ENCODE peak calls at places on chromosomes 13 and 19, in ten cellular contexts. One of them, this sample, is unnamed.

GRCh38 chr13:71525004-71525403 is 342.0 kb downstream of the DACH1 start:
- DNase-seq in ovary: no peak
- DNase-seq in body of pancreas: no peak
- DNase-seq in A549: no peak
- DNase-seq in IMR-90: no peak
- DNase-seq in stomach: no peak
- DNase-seq in prostate gland: no peak
- DNase-seq in tibial nerve: no peak
- DNase-seq in HCT116: no peak
- DNase-seq in spleen: no peak
- DNase-seq in this sample: no peak

GRCh38 chr13:45055902-45056648 is 64.2 kb upstream of the GTF2F2 start:
- DNase-seq in A549: no peak
- DNase-seq in spleen: no peak
- DNase-seq in HCT116: peak; percentile 42
- DNase-seq in ovary: peak; percentile 31
- DNase-seq in body of pancreas: no peak
- DNase-seq in stomach: no peak
- DNase-seq in prostate gland: no peak
- DNase-seq in tibial nerve: no peak
- DNase-seq in IMR-90: peak; percentile 56
- DNase-seq in this sample: peak; percentile 40

GRCh38 chr19:41807176-41807575 is 10.8 kb downstream of the CEACAM3 start:
- DNase-seq in HCT116: no peak
- DNase-seq in tibial nerve: no peak
- DNase-seq in body of pancreas: no peak
- DNase-seq in ovary: no peak
- DNase-seq in stomach: no peak
- DNase-seq in spleen: no peak
- DNase-seq in prostate gland: no peak
- DNase-seq in A549: no peak
- DNase-seq in IMR-90: no peak
- DNase-seq in this sample: no peak

GRCh38 chr19:3494559-3494958 is 5.9 kb downstream of the DOHH start:
- DNase-seq in stomach: peak; percentile 52
- DNase-seq in spleen: no peak
- DNase-seq in prostate gland: no peak
- DNase-seq in body of pancreas: no peak
- DNase-seq in HCT116: no peak
- DNase-seq in A549: no peak
- DNase-seq in IMR-90: no peak
- DNase-seq in tibial nerve: no peak
- DNase-seq in ovary: no peak
- DNase-seq in this sample: no peak

GRCh38 chr19:46574533-46574932 is 26.6 kb upstream of the CALM3 start:
- DNase-seq in stomach: no peak
- DNase-seq in spleen: no peak
- DNase-seq in HCT116: no peak
- DNase-seq in ovary: no peak
- DNase-seq in prostate gland: no peak
- DNase-seq in IMR-90: no peak
- DNase-seq in A549: no peak
- DNase-seq in body of pancreas: no peak
- DNase-seq in tibial nerve: no peak
- DNase-seq in this sample: no peak

GRCh38 chr19:13507053-13507611 is 853 bp upstream of the CACNA1A start:
- DNase-seq in ovary: no peak
- DNase-seq in HCT116: no peak
- DNase-seq in tibial nerve: no peak
- DNase-seq in A549: no peak
- DNase-seq in spleen: no peak
- DNase-seq in stomach: no peak
- DNase-seq in prostate gland: no peak
- DNase-seq in IMR-90: peak; percentile 56
- DNase-seq in body of pancreas: no peak
- DNase-seq in this sample: no peak

GRCh38 chr19:17183858-17184271 is 31.3 kb upstream of the USE1 start:
- DNase-seq in body of pancreas: no peak
- DNase-seq in ovary: no peak
- DNase-seq in spleen: no peak
- DNase-seq in tibial nerve: no peak
- DNase-seq in IMR-90: no peak
- DNase-seq in HCT116: no peak
- DNase-seq in prostate gland: no peak
- DNase-seq in stomach: no peak
- DNase-seq in A549: no peak
- DNase-seq in this sample: no peak

GRCh38 chr13:39612023-39612637 is 9.1 kb upstream of the LHFPL6 start:
- DNase-seq in A549: peak; percentile 55
- DNase-seq in prostate gland: peak; percentile 81
- DNase-seq in tibial nerve: peak; percentile 65
- DNase-seq in spleen: no peak
- DNase-seq in HCT116: peak; percentile 46
- DNase-seq in stomach: peak; percentile 71
- DNase-seq in ovary: peak; percentile 83
- DNase-seq in body of pancreas: peak; percentile 83
- DNase-seq in IMR-90: peak; percentile 78
- DNase-seq in this sample: peak; percentile 89

GRCh38 chr19:54062643-54063042 is 1.1 kb downstream of the VSTM1 start:
- DNase-seq in HCT116: no peak
- DNase-seq in body of pancreas: no peak
- DNase-seq in ovary: no peak
- DNase-seq in stomach: no peak
- DNase-seq in prostate gland: no peak
- DNase-seq in spleen: peak; percentile 91
- DNase-seq in tibial nerve: no peak
- DNase-seq in IMR-90: no peak
- DNase-seq in A549: no peak
- DNase-seq in this sample: no peak

GRCh38 chr13:110920038-110920437 is 5.2 kb upstream of the ANKRD10 start:
- DNase-seq in spleen: no peak
- DNase-seq in tibial nerve: no peak
- DNase-seq in body of pancreas: peak; percentile 61
- DNase-seq in ovary: no peak
- DNase-seq in IMR-90: no peak
- DNase-seq in stomach: peak; percentile 33
- DNase-seq in A549: no peak
- DNase-seq in prostate gland: no peak
- DNase-seq in HCT116: no peak
- DNase-seq in this sample: no peak

GRCh38 chr19:5719274-5719960 is 529 bp downstream of the LONP1 start:
- DNase-seq in body of pancreas: no peak
- DNase-seq in HCT116: no peak
- DNase-seq in prostate gland: no peak
- DNase-seq in stomach: no peak
- DNase-seq in spleen: no peak
- DNase-seq in tibial nerve: no peak
- DNase-seq in IMR-90: peak; percentile 13
- DNase-seq in A549: no peak
- DNase-seq in ovary: no peak
- DNase-seq in this sample: no peak

GRCh38 chr19:15199652-15200574 is 882 bp downstream of the NOTCH3 start:
- DNase-seq in ovary: no peak
- DNase-seq in IMR-90: peak; percentile 16
- DNase-seq in A549: no peak
- DNase-seq in spleen: no peak
- DNase-seq in body of pancreas: peak; percentile 62
- DNase-seq in prostate gland: peak; percentile 37
- DNase-seq in HCT116: no peak
- DNase-seq in stomach: no peak
- DNase-seq in tibial nerve: no peak
- DNase-seq in this sample: no peak

DNA sequence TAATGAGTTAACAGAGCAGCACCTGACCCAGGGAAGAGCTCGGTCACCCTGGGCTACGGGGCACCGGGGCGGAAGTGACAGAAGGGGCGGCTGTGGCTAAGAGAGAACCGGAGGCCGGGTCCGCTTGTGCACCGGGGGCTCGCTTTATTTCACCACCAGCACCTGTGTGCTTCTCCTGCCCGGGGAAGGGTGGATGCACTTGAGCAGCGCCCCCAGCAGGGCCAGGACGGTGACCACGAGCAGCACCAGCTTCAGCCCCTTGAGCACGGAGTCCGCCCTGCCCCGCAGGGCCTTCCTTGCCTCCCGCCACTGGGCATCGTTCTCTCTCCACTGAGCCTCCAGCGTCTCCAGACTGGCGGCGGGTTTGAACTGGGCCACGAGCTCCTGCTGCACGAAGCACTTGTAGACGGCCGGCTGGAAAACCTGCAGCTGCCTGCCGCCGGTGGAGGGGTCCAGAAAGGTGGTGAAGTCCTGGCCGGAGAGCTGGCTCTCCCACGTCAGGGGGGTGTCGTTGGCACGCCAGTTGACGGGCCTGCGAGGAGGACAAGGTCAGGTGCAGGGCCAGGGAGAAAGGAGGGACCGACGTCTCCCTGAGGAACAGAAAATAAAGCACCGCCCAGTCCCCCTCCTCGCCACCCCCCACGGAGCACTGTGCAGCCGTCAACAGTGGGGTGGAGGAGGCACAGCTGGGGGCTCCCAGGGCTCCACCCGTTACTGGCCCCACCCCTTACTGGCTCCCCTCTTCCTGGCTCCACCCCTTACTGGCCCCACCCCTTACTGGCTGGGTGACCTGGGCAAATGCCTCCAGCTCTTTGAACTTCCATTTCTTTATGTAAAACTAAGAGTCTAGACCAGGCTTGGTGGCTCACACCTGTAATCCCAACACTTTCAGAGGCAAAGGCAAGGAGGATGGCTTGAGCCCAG is 3.6 kb downstream of the FAM187B start:
- DNase-seq in body of pancreas: peak; percentile 84
- DNase-seq in prostate gland: no peak
- DNase-seq in tibial nerve: no peak
- DNase-seq in ovary: no peak
- DNase-seq in IMR-90: no peak
- DNase-seq in spleen: peak; percentile 76
- DNase-seq in A549: no peak
- DNase-seq in stomach: no peak
- DNase-seq in HCT116: no peak
- DNase-seq in this sample: no peak
- TF ChIP-seq CTCF in body of pancreas: no peak
- TF ChIP-seq CTCF in prostate gland: no peak
- TF ChIP-seq CTCF in tibial nerve: no peak
- TF ChIP-seq CTCF in ovary: no peak
- TF ChIP-seq CTCF in IMR-90: no peak
- TF ChIP-seq CTCF in spleen: no peak
- TF ChIP-seq CTCF in A549: no peak
- TF ChIP-seq CTCF in stomach: no peak
- TF ChIP-seq CTCF in HCT116: no peak
- TF ChIP-seq CTCF in this sample: no peak

DNA sequence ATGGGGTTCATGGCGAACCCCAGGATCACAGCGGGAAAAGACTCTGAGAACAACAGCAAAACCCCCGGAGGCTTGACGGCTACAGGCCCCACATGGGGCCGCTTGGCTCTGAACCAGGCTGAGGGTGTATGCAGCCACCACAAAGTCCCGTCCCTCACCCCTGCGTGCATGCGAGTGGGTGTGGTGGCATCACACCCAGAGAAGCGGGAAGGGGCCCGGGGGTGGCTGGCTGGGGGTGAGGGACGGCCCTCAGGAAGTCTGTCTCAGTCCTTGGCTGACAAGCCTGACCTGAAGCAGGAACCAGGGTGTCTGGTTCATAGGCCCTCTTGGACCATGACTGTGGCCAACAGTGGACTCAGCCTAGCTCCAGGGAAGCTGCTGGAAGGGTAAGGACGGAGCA is 34.2 kb downstream of the CEBPG start:
- DNase-seq in ovary: peak; percentile 15
- DNase-seq in A549: no peak
- DNase-seq in HCT116: no peak
- DNase-seq in stomach: no peak
- DNase-seq in tibial nerve: no peak
- DNase-seq in body of pancreas: no peak
- DNase-seq in IMR-90: no peak
- DNase-seq in spleen: peak; percentile 59
- DNase-seq in prostate gland: no peak
- DNase-seq in this sample: no peak
- TF ChIP-seq POLR2A in ovary: no peak
- TF ChIP-seq POLR2A in A549: no peak
- TF ChIP-seq POLR2A in HCT116: no peak
- TF ChIP-seq POLR2A in stomach: no peak
- TF ChIP-seq POLR2A in tibial nerve: no peak
- TF ChIP-seq POLR2A in body of pancreas: no peak
- TF ChIP-seq POLR2A in IMR-90: no peak
- TF ChIP-seq POLR2A in spleen: no peak
- TF ChIP-seq POLR2A in prostate gland: no peak
- TF ChIP-seq POLR2A in this sample: no peak

GRCh38 chr13:98488736-98489135 is 88.2 kb downstream of the STK24 start:
- DNase-seq in tibial nerve: no peak
- DNase-seq in IMR-90: no peak
- DNase-seq in body of pancreas: no peak
- DNase-seq in stomach: no peak
- DNase-seq in spleen: no peak
- DNase-seq in prostate gland: no peak
- DNase-seq in ovary: no peak
- DNase-seq in A549: no peak
- DNase-seq in HCT116: no peak
- DNase-seq in this sample: no peak
- H3K4me1 ChIP-seq in tibial nerve: peaks cover 25% of the 10 kb centered on the region
- H3K4me1 ChIP-seq in IMR-90: peaks cover 31% of the 10 kb centered on the region
- H3K4me1 ChIP-seq in body of pancreas: peaks cover 48% of the 10 kb centered on the region
- H3K4me1 ChIP-seq in stomach: peaks cover 97% of the 10 kb centered on the region
- H3K4me1 ChIP-seq in spleen: peaks cover 99% of the 10 kb centered on the region
- H3K4me1 ChIP-seq in prostate gland: peaks cover 4% of the 10 kb centered on the region
- H3K4me1 ChIP-seq in ovary: peaks cover 17% of the 10 kb centered on the region
- H3K4me1 ChIP-seq in A549: peaks cover 82% of the 10 kb centered on the region
- H3K4me1 ChIP-seq in HCT116: peaks cover 24% of the 10 kb centered on the region
- H3K4me1 ChIP-seq in this sample: peaks cover 9% of the 10 kb centered on the region

GRCh38 chr19:19562665-19563347 is 24.7 kb downstream of the CILP2 start:
- DNase-seq in IMR-90: no peak
- DNase-seq in ovary: no peak
- DNase-seq in body of pancreas: no peak
- DNase-seq in spleen: no peak
- DNase-seq in HCT116: no peak
- DNase-seq in tibial nerve: no peak
- DNase-seq in stomach: no peak
- DNase-seq in A549: no peak
- DNase-seq in prostate gland: no peak
- DNase-seq in this sample: no peak
- TF ChIP-seq CTCF in IMR-90: no peak
- TF ChIP-seq CTCF in ovary: no peak
- TF ChIP-seq CTCF in body of pancreas: no peak
- TF ChIP-seq CTCF in spleen: no peak
- TF ChIP-seq CTCF in HCT116: no peak
- TF ChIP-seq CTCF in tibial nerve: no peak
- TF ChIP-seq CTCF in stomach: no peak
- TF ChIP-seq CTCF in A549: no peak
- TF ChIP-seq CTCF in prostate gland: no peak
- TF ChIP-seq CTCF in this sample: no peak

DNA sequence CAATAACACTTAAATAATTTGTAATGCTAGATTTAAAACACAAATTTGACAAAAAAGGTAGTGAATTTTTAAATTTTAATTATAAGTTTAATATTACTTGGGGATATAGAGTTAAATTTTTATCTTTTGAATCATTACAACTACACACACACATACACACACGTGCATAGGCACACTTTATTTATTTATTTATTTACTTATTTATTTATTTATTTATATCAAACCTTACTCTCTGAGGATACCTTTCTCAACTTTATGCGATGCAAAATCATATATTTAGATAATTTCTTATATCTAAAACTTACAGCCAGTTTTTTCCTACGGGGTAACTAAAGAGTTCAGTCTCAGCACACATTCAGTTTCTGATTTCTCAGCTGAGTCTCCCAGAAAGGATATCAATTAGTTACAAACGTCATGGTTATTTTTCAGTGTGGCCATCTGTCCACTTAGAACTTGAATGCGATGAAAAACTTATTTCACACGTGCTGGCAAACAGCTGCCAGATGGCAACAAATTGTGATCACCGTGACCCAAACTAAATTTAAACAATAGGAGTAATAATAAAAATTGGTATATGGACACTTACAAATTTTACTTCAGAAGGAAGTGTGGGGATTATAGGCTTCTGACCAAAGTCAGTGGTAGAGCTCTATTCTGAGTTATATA is 683.0 kb upstream of the PRR20A start:
- DNase-seq in prostate gland: no peak
- DNase-seq in spleen: no peak
- DNase-seq in A549: no peak
- DNase-seq in stomach: no peak
- DNase-seq in HCT116: no peak
- DNase-seq in IMR-90: no peak
- DNase-seq in tibial nerve: no peak
- DNase-seq in ovary: no peak
- DNase-seq in body of pancreas: no peak
- DNase-seq in this sample: no peak
- TF ChIP-seq POLR2A in prostate gland: no peak
- TF ChIP-seq POLR2A in spleen: no peak
- TF ChIP-seq POLR2A in A549: no peak
- TF ChIP-seq POLR2A in stomach: no peak
- TF ChIP-seq POLR2A in HCT116: no peak
- TF ChIP-seq POLR2A in IMR-90: no peak
- TF ChIP-seq POLR2A in tibial nerve: no peak
- TF ChIP-seq POLR2A in ovary: no peak
- TF ChIP-seq POLR2A in body of pancreas: no peak
- TF ChIP-seq POLR2A in this sample: no peak

This sample was measured in uterus.